ENCODE peak calls at places on chromosomes 11 and 22, in nine cellular contexts. M is hepatocyte, H is amygdala, J is GM03348, P is T follicular helper cell, N is iris pigment epithelial cell, Z is cardiac muscle cell, V is NCI-H1694 treated with DMSO at 0.1 percent for 48 hours, B is left lung. L is an unnamed sample.

GRCh38 chr11:126410649-126411048 is 55.2 kb downstream of the ST3GAL4 start:
- DNase-seq in M (no peak), H (no peak), J (peak; percentile 90), P (no peak), N (no peak), Z (no peak), V (no peak), B (no peak), L (no peak)

GRCh38 chr11:102802341-102802740 is 4.4 kb upstream of the MMP1 start:
- DNase-seq in M (no peak), H (no peak), J (peak; percentile 68), P (no peak), N (peak; percentile 90), Z (no peak), V (no peak), B (no peak), L (no peak)

GRCh38 chr22:25281675-25282345 is 62.4 kb downstream of the CRYBB2 start:
- DNase-seq in M (no peak), H (no peak), J (no peak), P (no peak), N (no peak), Z (peak; percentile 0), V (no peak), B (no peak), L (no peak)

GRCh38 chr22:29311468-29312217 is 3.9 kb downstream of the RASL10A start:
- DNase-seq in M (no peak), H (no peak), J (peak; percentile 27), P (no peak), N (no peak), Z (no peak), V (no peak), B (peak; percentile 82), L (no peak)

GRCh38 chr11:48101044-48101733 is 115.4 kb upstream of the OR4B1 start:
- DNase-seq in M (no peak), H (no peak), J (no peak), P (no peak), N (no peak), Z (no peak), V (no peak), B (no peak), L (no peak)

GRCh38 chr11:130905512-130905911 is 10.8 kb downstream of the SNX19 start:
- DNase-seq in M (no peak), H (no peak), J (no peak), P (no peak), N (no peak), Z (no peak), V (no peak), B (no peak), L (no peak)

GRCh38 chr11:57427692-57428082 is 766 bp upstream of the SLC43A3 start:
- DNase-seq in M (no peak), H (no peak), J (peak; percentile 67), P (no peak), N (no peak), Z (no peak), V (no peak), B (peak; percentile 60), L (no peak)

GRCh38 chr11:130001491-130002351 is 914 bp downstream of the PRDM10 start:
- DNase-seq in M (peak; percentile 63), H (peak; percentile 15), J (peak; percentile 85), P (peak; percentile 16), N (peak; percentile 36), Z (peak; percentile 47), V (no peak), B (peak; percentile 94), L (no peak)

GRCh38 chr22:43014062-43014875 is 680 bp downstream of the PACSIN2 start:
- DNase-seq in M (peak; percentile 71), H (no peak), J (peak; percentile 58), P (peak; percentile 19), N (no peak), Z (peak; percentile 53), V (no peak), B (peak; percentile 89), L (no peak)

GRCh38 chr11:34890812-34891211 is 25.4 kb downstream of the APIP start:
- DNase-seq in M (peak; percentile 68), H (no peak), J (peak; percentile 32), P (no peak), N (peak; percentile 52), Z (peak; percentile 52), V (peak; percentile 12), B (no peak), L (peak; percentile 44)

GRCh38 chr11:8593935-8594909 is at the start of gene STK33:
- DNase-seq in M (peak; percentile 76), H (no peak), J (peak; percentile 44), P (no peak), N (peak; percentile 33), Z (peak; percentile 85), V (peak; percentile 19), B (peak; percentile 91), L (peak; percentile 89)

L was measured in NCI-H2227 treated with DMSO at 0.1 percent for 48 hours.